ENCODE peak calls at places on chromosomes 2 and 18, in six cellular contexts. One of them, this sample, is unnamed.

GRCh38 chr18:46070683-46071614 is 1.1 kb downstream of the PSTPIP2 start:
- DNase-seq in IMR-90: no peak
- DNase-seq in A549: no peak
- DNase-seq in upper lobe of right lung: no peak
- DNase-seq in stomach: no peak
- DNase-seq in upper lobe of left lung: peak; percentile 50
- DNase-seq in this sample: no peak

GRCh38 chr2:224969633-224970292 is 72.5 kb downstream of the DOCK10 start:
- DNase-seq in upper lobe of left lung: no peak
- DNase-seq in A549: no peak
- DNase-seq in upper lobe of right lung: no peak
- DNase-seq in stomach: no peak
- DNase-seq in IMR-90: no peak
- DNase-seq in this sample: no peak

GRCh38 chr18:5842653-5843052 is 52.7 kb downstream of the TMEM200C start:
- DNase-seq in upper lobe of right lung: no peak
- DNase-seq in stomach: no peak
- DNase-seq in IMR-90: no peak
- DNase-seq in A549: no peak
- DNase-seq in upper lobe of left lung: no peak
- DNase-seq in this sample: no peak

GRCh38 chr2:105404736-105405135 is 5.9 kb upstream of the FHL2 start:
- DNase-seq in stomach: no peak
- DNase-seq in upper lobe of right lung: no peak
- DNase-seq in A549: no peak
- DNase-seq in upper lobe of left lung: no peak
- DNase-seq in IMR-90: no peak
- DNase-seq in this sample: no peak

GRCh38 chr18:79356435-79356834 is 39.3 kb upstream of the NFATC1 start:
- DNase-seq in IMR-90: no peak
- DNase-seq in upper lobe of left lung: no peak
- DNase-seq in upper lobe of right lung: no peak
- DNase-seq in A549: no peak
- DNase-seq in stomach: no peak
- DNase-seq in this sample: no peak

GRCh38 chr2:26245231-26245732 is 543 bp downstream of the HADHB start:
- DNase-seq in upper lobe of left lung: no peak
- DNase-seq in A549: no peak
- DNase-seq in stomach: peak; percentile 36
- DNase-seq in IMR-90: peak; percentile 28
- DNase-seq in upper lobe of right lung: peak; percentile 76
- DNase-seq in this sample: peak; percentile 63

GRCh38 chr2:101900375-101900774 is 91.4 kb upstream of the IL1R2 start:
- DNase-seq in upper lobe of left lung: no peak
- DNase-seq in stomach: no peak
- DNase-seq in IMR-90: no peak
- DNase-seq in upper lobe of right lung: no peak
- DNase-seq in A549: no peak
- DNase-seq in this sample: no peak

GRCh38 chr2:227115761-227116160 is 48.2 kb downstream of the COL4A4 start:
- DNase-seq in upper lobe of left lung: no peak
- DNase-seq in stomach: no peak
- DNase-seq in IMR-90: peak; percentile 42
- DNase-seq in upper lobe of right lung: no peak
- DNase-seq in A549: no peak
- DNase-seq in this sample: no peak

GRCh38 chr2:163682695-163683094 is 53.1 kb downstream of the FIGN start:
- DNase-seq in IMR-90: peak; percentile 55
- DNase-seq in upper lobe of right lung: no peak
- DNase-seq in A549: peak; percentile 21
- DNase-seq in stomach: no peak
- DNase-seq in upper lobe of left lung: no peak
- DNase-seq in this sample: no peak

GRCh38 chr2:101349893-101350662 is 37.2 kb downstream of the CREG2 start:
- DNase-seq in upper lobe of left lung: no peak
- DNase-seq in IMR-90: peak; percentile 65
- DNase-seq in A549: peak; percentile 24
- DNase-seq in upper lobe of right lung: no peak
- DNase-seq in stomach: no peak
- DNase-seq in this sample: no peak

GRCh38 chr2:135586148-135586547 is 54.9 kb downstream of the R3HDM1 start:
- DNase-seq in upper lobe of left lung: no peak
- DNase-seq in stomach: no peak
- DNase-seq in A549: no peak
- DNase-seq in IMR-90: peak; percentile 6
- DNase-seq in upper lobe of right lung: no peak
- DNase-seq in this sample: no peak

GRCh38 chr2:29597048-29597447 is 324.3 kb downstream of the ALK start:
- DNase-seq in stomach: no peak
- DNase-seq in upper lobe of left lung: no peak
- DNase-seq in IMR-90: no peak
- DNase-seq in upper lobe of right lung: no peak
- DNase-seq in A549: no peak
- DNase-seq in this sample: no peak

GRCh38 chr2:1910562-1911256 is 166.4 kb upstream of the PXDN start:
- DNase-seq in stomach: no peak
- DNase-seq in upper lobe of left lung: no peak
- DNase-seq in IMR-90: no peak
- DNase-seq in upper lobe of right lung: no peak
- DNase-seq in A549: no peak
- DNase-seq in this sample: no peak
- TF ChIP-seq CTCF in stomach: no peak
- TF ChIP-seq CTCF in upper lobe of left lung: no peak
- TF ChIP-seq CTCF in IMR-90: no peak
- TF ChIP-seq CTCF in upper lobe of right lung: peak; percentile 13
- TF ChIP-seq CTCF in A549: no peak
- TF ChIP-seq CTCF in this sample: no peak

GRCh38 chr2:60868589-60869273 is 12.6 kb upstream of the REL start:
- DNase-seq in IMR-90: no peak
- DNase-seq in upper lobe of right lung: no peak
- DNase-seq in upper lobe of left lung: no peak
- DNase-seq in A549: no peak
- DNase-seq in stomach: no peak
- DNase-seq in this sample: no peak

GRCh38 chr2:60867848-60868247 is 13.5 kb upstream of the REL start:
- DNase-seq in IMR-90: no peak
- DNase-seq in stomach: no peak
- DNase-seq in A549: no peak
- DNase-seq in upper lobe of left lung: no peak
- DNase-seq in upper lobe of right lung: no peak
- DNase-seq in this sample: no peak

GRCh38 chr2:60875520-60875919 is 5.9 kb upstream of the REL start:
- DNase-seq in stomach: no peak
- DNase-seq in A549: no peak
- DNase-seq in IMR-90: no peak
- DNase-seq in upper lobe of right lung: no peak
- DNase-seq in upper lobe of left lung: no peak
- DNase-seq in this sample: no peak

GRCh38 chr2:60872510-60872928 is 8.9 kb upstream of the REL start:
- DNase-seq in A549: no peak
- DNase-seq in IMR-90: peak; percentile 4
- DNase-seq in stomach: no peak
- DNase-seq in upper lobe of left lung: no peak
- DNase-seq in upper lobe of right lung: no peak
- DNase-seq in this sample: no peak

GRCh38 chr2:60873381-60873780 is 8.0 kb upstream of the REL start:
- DNase-seq in stomach: no peak
- DNase-seq in IMR-90: no peak
- DNase-seq in A549: no peak
- DNase-seq in upper lobe of left lung: no peak
- DNase-seq in upper lobe of right lung: no peak
- DNase-seq in this sample: no peak
- H3K4me3 ChIP-seq in stomach: no peak overlapping the region
- H3K4me3 ChIP-seq in IMR-90: no peak overlapping the region
- H3K4me3 ChIP-seq in A549: no peak overlapping the region
- H3K4me3 ChIP-seq in upper lobe of left lung: no peak overlapping the region
- H3K4me3 ChIP-seq in upper lobe of right lung: no peak overlapping the region
- H3K4me3 ChIP-seq in this sample: no peak overlapping the region

DNA sequence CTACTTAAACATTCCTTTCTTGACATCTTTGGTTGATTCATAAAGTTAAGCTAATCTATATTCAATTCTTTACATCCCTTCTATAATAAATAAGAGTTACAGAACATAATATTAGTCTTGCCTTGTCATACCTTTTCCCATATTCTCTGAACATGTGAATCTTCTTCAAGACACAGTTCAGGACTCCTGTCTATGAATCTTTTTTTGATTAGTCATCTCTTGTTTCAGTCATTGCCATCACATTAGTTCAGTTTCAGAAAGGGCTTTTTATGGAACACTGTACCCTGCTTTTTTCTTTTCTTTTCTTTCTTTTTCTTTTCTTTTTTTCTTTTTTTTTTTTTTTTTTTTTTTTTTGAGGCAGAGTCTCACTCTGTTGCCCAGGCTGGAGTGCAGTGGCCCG is 181.2 kb downstream of the UBE2E3 start:
- DNase-seq in A549: no peak
- DNase-seq in IMR-90: no peak
- DNase-seq in upper lobe of right lung: no peak
- DNase-seq in upper lobe of left lung: no peak
- DNase-seq in stomach: no peak
- DNase-seq in this sample: no peak
- H3K4me1 ChIP-seq in A549: no peaks in the 10 kb centered on the region
- H3K4me1 ChIP-seq in IMR-90: no peaks in the 10 kb centered on the region
- H3K4me1 ChIP-seq in upper lobe of right lung: no peaks in the 10 kb centered on the region
- H3K4me1 ChIP-seq in upper lobe of left lung: no peaks in the 10 kb centered on the region
- H3K4me1 ChIP-seq in stomach: no peaks in the 10 kb centered on the region
- H3K4me1 ChIP-seq in this sample: no peaks in the 10 kb centered on the region

GRCh38 chr2:215537621-215538020 is 101.8 kb upstream of the FN1 start:
- DNase-seq in IMR-90: peak; percentile 86
- DNase-seq in upper lobe of right lung: no peak
- DNase-seq in upper lobe of left lung: no peak
- DNase-seq in stomach: no peak
- DNase-seq in A549: no peak
- DNase-seq in this sample: no peak
- TF ChIP-seq CTCF in IMR-90: no peak
- TF ChIP-seq CTCF in upper lobe of right lung: no peak
- TF ChIP-seq CTCF in upper lobe of left lung: no peak
- TF ChIP-seq CTCF in stomach: no peak
- TF ChIP-seq CTCF in A549: no peak
- TF ChIP-seq CTCF in this sample: no peak

GRCh38 chr18:9826666-9827065 is 59.1 kb upstream of the TXNDC2 start:
- DNase-seq in upper lobe of left lung: no peak
- DNase-seq in A549: no peak
- DNase-seq in stomach: no peak
- DNase-seq in upper lobe of right lung: no peak
- DNase-seq in IMR-90: no peak
- DNase-seq in this sample: no peak

GRCh38 chr18:9824862-9825479 is 60.8 kb upstream of the TXNDC2 start:
- DNase-seq in upper lobe of right lung: no peak
- DNase-seq in stomach: no peak
- DNase-seq in IMR-90: no peak
- DNase-seq in A549: no peak
- DNase-seq in upper lobe of left lung: no peak
- DNase-seq in this sample: peak; percentile 21

GRCh38 chr18:9823805-9824473 is 61.8 kb upstream of the TXNDC2 start:
- DNase-seq in upper lobe of left lung: no peak
- DNase-seq in IMR-90: peak; percentile 65
- DNase-seq in A549: no peak
- DNase-seq in upper lobe of right lung: no peak
- DNase-seq in stomach: no peak
- DNase-seq in this sample: peak; percentile 13

GRCh38 chr18:9824474-9824832 is 61.3 kb upstream of the TXNDC2 start:
- DNase-seq in stomach: no peak
- DNase-seq in IMR-90: peak; percentile 75
- DNase-seq in upper lobe of left lung: no peak
- DNase-seq in upper lobe of right lung: no peak
- DNase-seq in A549: peak; percentile 66
- DNase-seq in this sample: peak; percentile 18

GRCh38 chr18:9825571-9826073 is 60.2 kb upstream of the TXNDC2 start:
- DNase-seq in IMR-90: peak; percentile 96
- DNase-seq in upper lobe of right lung: no peak
- DNase-seq in stomach: no peak
- DNase-seq in upper lobe of left lung: no peak
- DNase-seq in A549: peak; percentile 94
- DNase-seq in this sample: peak; percentile 77
- H3K4me3 ChIP-seq in IMR-90: no peak overlapping the region
- H3K4me3 ChIP-seq in upper lobe of right lung: no peak overlapping the region
- H3K4me3 ChIP-seq in stomach: no peak overlapping the region
- H3K4me3 ChIP-seq in upper lobe of left lung: no peak overlapping the region
- H3K4me3 ChIP-seq in A549: no peak overlapping the region
- H3K4me3 ChIP-seq in this sample: no peak overlapping the region

GRCh38 chr18:22999647-23000046 is 66.5 kb downstream of the RBBP8 start:
- DNase-seq in upper lobe of left lung: no peak
- DNase-seq in stomach: no peak
- DNase-seq in IMR-90: no peak
- DNase-seq in upper lobe of right lung: no peak
- DNase-seq in A549: no peak
- DNase-seq in this sample: no peak
- H3K4me1 ChIP-seq in upper lobe of left lung: no peaks in the 10 kb centered on the region
- H3K4me1 ChIP-seq in stomach: no peaks in the 10 kb centered on the region
- H3K4me1 ChIP-seq in IMR-90: peaks cover 4% of the 10 kb centered on the region
- H3K4me1 ChIP-seq in upper lobe of right lung: no peaks in the 10 kb centered on the region
- H3K4me1 ChIP-seq in A549: peaks cover 12% of the 10 kb centered on the region
- H3K4me1 ChIP-seq in this sample: no peaks in the 10 kb centered on the region

GRCh38 chr2:219457784-219458369 is 23.2 kb downstream of the SPEG start:
- DNase-seq in upper lobe of right lung: no peak
- DNase-seq in IMR-90: no peak
- DNase-seq in A549: peak; percentile 24
- DNase-seq in stomach: no peak
- DNase-seq in upper lobe of left lung: no peak
- DNase-seq in this sample: no peak
- TF ChIP-seq CTCF in upper lobe of right lung: peak; percentile 6
- TF ChIP-seq CTCF in IMR-90: no peak
- TF ChIP-seq CTCF in A549: no peak
- TF ChIP-seq CTCF in stomach: no peak
- TF ChIP-seq CTCF in upper lobe of left lung: no peak
- TF ChIP-seq CTCF in this sample: no peak

DNA sequence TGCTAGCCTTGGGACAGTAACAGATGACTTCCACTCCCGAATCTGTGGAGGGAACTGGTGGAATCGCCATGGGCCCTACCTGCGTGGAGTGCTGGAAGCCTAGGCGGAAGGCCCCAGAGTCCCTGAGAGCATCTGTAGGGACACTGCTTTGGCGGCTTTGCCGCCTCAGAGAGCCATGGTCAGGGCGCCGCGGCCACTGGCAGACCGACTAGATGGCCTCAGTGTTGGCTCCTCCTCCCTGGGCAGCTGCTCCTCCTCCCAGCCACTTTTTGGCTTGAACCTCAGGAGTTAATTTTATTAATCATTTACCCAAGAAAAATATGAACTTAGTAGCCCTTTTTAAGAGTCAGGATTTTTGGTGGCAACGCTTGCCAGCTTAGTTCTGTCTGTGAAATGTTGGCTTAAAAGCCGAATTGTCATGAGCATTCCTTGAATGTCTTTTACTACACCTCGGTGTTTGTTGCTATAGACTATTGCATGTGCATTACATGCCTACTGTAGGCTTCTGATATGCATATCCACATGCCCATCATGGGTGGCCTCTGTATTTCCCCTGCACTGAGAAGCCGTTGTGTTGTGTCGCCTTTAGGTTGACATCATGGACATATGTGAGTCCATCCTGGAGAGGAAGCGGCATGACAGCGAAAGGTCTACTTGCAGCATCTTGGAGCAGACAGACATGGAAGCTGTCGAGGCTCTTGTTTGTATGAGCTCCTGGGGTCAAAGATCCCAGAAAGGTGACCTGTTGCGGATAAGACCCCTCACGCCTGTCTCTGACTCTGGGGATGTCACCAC is 2.4 kb downstream of the KLF11 start:
- DNase-seq in upper lobe of left lung: peak; percentile 82
- DNase-seq in A549: no peak
- DNase-seq in stomach: peak; percentile 70
- DNase-seq in upper lobe of right lung: peak; percentile 67
- DNase-seq in IMR-90: no peak
- DNase-seq in this sample: no peak
- H3K4me3 ChIP-seq in upper lobe of left lung: peak overlapping the region; percentile 61
- H3K4me3 ChIP-seq in A549: no peak overlapping the region
- H3K4me3 ChIP-seq in stomach: peak overlapping the region; percentile 67
- H3K4me3 ChIP-seq in upper lobe of right lung: peak overlapping the region; percentile 66
- H3K4me3 ChIP-seq in IMR-90: no peak overlapping the region
- H3K4me3 ChIP-seq in this sample: no peak overlapping the region